ENCODE peak calls at places on chromosomes 5 and 9, in seven cellular contexts. X is endothelial cell, L is osteoblast, G is IMR-90, M is GM12865, C is heart left ventricle, Z is dorsolateral prefrontal cortex. P is an unnamed sample.

GRCh38 chr9:1201262-1201661 is 151.1 kb downstream of the DMRT2 start:
- DNase-seq in X (no peak), L (no peak), G (no peak), M (no peak), C (no peak), Z (no peak), P (no peak)

GRCh38 chr5:5066276-5067186 is 73.6 kb upstream of the ADAMTS16 start:
- DNase-seq in X (no peak), L (no peak), G (no peak), M (peak), C (no peak), Z (no peak), P (no peak)

GRCh38 chr5:5421961-5422818 is at the start of gene ICE1:
- DNase-seq in X (peak), L (peak), G (peak), M (peak), C (peak), Z (peak), P (peak)

GRCh38 chr5:159878988-159879471 is 37.3 kb upstream of the ADRA1B start:
- DNase-seq in X (peak), L (peak), G (peak), M (no peak), C (peak), Z (peak), P (no peak)

GRCh38 chr5:71653119-71653518 is 66.0 kb upstream of the CARTPT start:
- DNase-seq in X (no peak), L (no peak), G (no peak), M (no peak), C (peak), Z (no peak), P (no peak)

GRCh38 chr5:65078331-65078730 is 309.6 kb downstream of the CWC27 start:
- DNase-seq in X (no peak), L (no peak), G (no peak), M (no peak), C (no peak), Z (no peak), P (no peak)

GRCh38 chr5:31741496-31741895 is 102.6 kb downstream of the PDZD2 start:
- DNase-seq in X (no peak), L (no peak), G (no peak), M (no peak), C (peak), Z (peak), P (no peak)

GRCh38 chr5:68542207-68542606 is 326.7 kb downstream of the PIK3R1 start:
- DNase-seq in X (no peak), L (no peak), G (peak), M (no peak), C (no peak), Z (no peak), P (no peak)

GRCh38 chr5:77329664-77330430 is 119.4 kb downstream of the PDE8B start:
- DNase-seq in X (no peak), L (peak), G (no peak), M (no peak), C (no peak), Z (no peak), P (no peak)

GRCh38 chr5:67870662-67871061 is 344.9 kb upstream of the PIK3R1 start:
- DNase-seq in X (no peak), L (no peak), G (no peak), M (no peak), C (no peak), Z (no peak), P (no peak)

GRCh38 chr5:93735378-93735777 is 6.0 kb downstream of the POU5F2 start:
- DNase-seq in X (no peak), L (peak), G (peak), M (no peak), C (no peak), Z (no peak), P (no peak)

GRCh38 chr5:74546796-74547195 is 93.7 kb downstream of the ENC1 start:
- DNase-seq in X (no peak), L (peak), G (peak), M (no peak), C (no peak), Z (no peak), P (no peak)

GRCh38 chr5:123000731-123001130 is 35.8 kb downstream of the PPIC start:
- DNase-seq in X (no peak), L (no peak), G (no peak), M (no peak), C (no peak), Z (no peak), P (no peak)

GRCh38 chr9:82488702-82489578 is 500.4 kb downstream of the SPATA31D1 start:
- DNase-seq in X (no peak), L (no peak), G (peak), M (peak), C (no peak), Z (no peak), P (no peak)

GRCh38 chr5:57338068-57338848 is 144.4 kb downstream of the ACTBL2 start:
- DNase-seq in X (peak), L (no peak), G (no peak), M (peak), C (no peak), Z (no peak), P (peak)

GRCh38 chr9:75892168-75892901 is 1.9 kb downstream of the PCSK5 start:
- DNase-seq in X (peak), L (peak), G (no peak), M (no peak), C (peak), Z (no peak), P (peak)

GRCh38 chr9:72305102-72305546 is 59.9 kb downstream of the ZFAND5 start:
- DNase-seq in X (peak), L (no peak), G (peak), M (peak), C (peak), Z (peak), P (no peak)

GRCh38 chr9:32344551-32345182 is 39.8 kb upstream of the ACO1 start:
- DNase-seq in X (peak), L (no peak), G (peak), M (no peak), C (no peak), Z (no peak), P (no peak)

GRCh38 chr5:87302061-87302460 is 34.4 kb downstream of the RASA1 start:
- DNase-seq in X (no peak), L (no peak), G (peak), M (no peak), C (no peak), Z (no peak), P (no peak)

GRCh38 chr5:180739271-180739670 is 587 bp downstream of the OR2Y1 start:
- DNase-seq in X (no peak), L (peak), G (no peak), M (no peak), C (no peak), Z (no peak), P (no peak)

GRCh38 chr5:177497011-177497296 is 450 bp downstream of the PDLIM7 start:
- DNase-seq in X (no peak), L (no peak), G (no peak), M (no peak), C (no peak), Z (no peak), P (no peak)

GRCh38 chr9:96073531-96074284 is 198.2 kb downstream of the ERCC6L2 start:
- DNase-seq in X (no peak), L (peak), G (no peak), M (no peak), C (peak), Z (no peak), P (no peak)

GRCh38 chr5:51968756-51969155 is 585.5 kb downstream of the ISL1 start:
- DNase-seq in X (no peak), L (no peak), G (no peak), M (no peak), C (no peak), Z (no peak), P (no peak)

GRCh38 chr9:89461302-89461701 is 36.6 kb downstream of the SEMA4D start:
- DNase-seq in X (no peak), L (peak), G (peak), M (no peak), C (no peak), Z (no peak), P (peak)

GRCh38 chr5:150303070-150303595 is 428 bp upstream of the ARSI start:
- DNase-seq in X (no peak), L (no peak), G (peak), M (no peak), C (no peak), Z (no peak), P (no peak)

GRCh38 chr9:132250324-132251262 is 88.7 kb downstream of the NTNG2 start:
- DNase-seq in X (no peak), L (no peak), G (no peak), M (no peak), C (no peak), Z (no peak), P (no peak)

GRCh38 chr9:26947736-26948135 is 694 bp upstream of the PLAA start:
- DNase-seq in X (no peak), L (no peak), G (no peak), M (peak), C (no peak), Z (no peak), P (peak)

GRCh38 chr9:114108016-114108833 is 9.1 kb upstream of the KIF12 start:
- DNase-seq in X (peak), L (peak), G (peak), M (peak), C (peak), Z (peak), P (peak)

GRCh38 chr9:118529210-118529609 is 825.0 kb downstream of the TLR4 start:
- DNase-seq in X (no peak), L (no peak), G (no peak), M (peak), C (no peak), Z (no peak), P (no peak)

GRCh38 chr5:153148624-153148976 is 341.9 kb upstream of the GRIA1 start:
- DNase-seq in X (no peak), L (no peak), G (no peak), M (no peak), C (no peak), Z (no peak), P (no peak)

GRCh38 chr9:127358023-127358535 is 38.9 kb upstream of the SLC2A8 start:
- DNase-seq in X (no peak), L (no peak), G (no peak), M (no peak), C (no peak), Z (no peak), P (no peak)

GRCh38 chr5:6118691-6119090 is 259.7 kb downstream of the MED10 start:
- DNase-seq in X (no peak), L (no peak), G (no peak), M (no peak), C (no peak), Z (no peak), P (no peak)

GRCh38 chr5:127758884-127759283 is 55.7 kb downstream of the CCDC192 start:
- DNase-seq in X (no peak), L (no peak), G (no peak), M (no peak), C (no peak), Z (no peak), P (no peak)

GRCh38 chr5:54259090-54259489 is 51.3 kb downstream of the ARL15 start:
- DNase-seq in X (no peak), L (no peak), G (peak), M (no peak), C (no peak), Z (no peak), P (no peak)

GRCh38 chr5:54251981-54252380 is 58.4 kb downstream of the ARL15 start:
- DNase-seq in X (no peak), L (no peak), G (peak), M (no peak), C (no peak), Z (no peak), P (no peak)

GRCh38 chr5:54249210-54250028 is 61.0 kb downstream of the ARL15 start:
- DNase-seq in X (peak), L (peak), G (peak), M (peak), C (peak), Z (peak), P (peak)

GRCh38 chr5:54257366-54258118 is 52.8 kb downstream of the ARL15 start:
- DNase-seq in X (no peak), L (no peak), G (peak), M (no peak), C (no peak), Z (no peak), P (no peak)

GRCh38 chr5:54254482-54255198 is 55.7 kb downstream of the ARL15 start:
- DNase-seq in X (no peak), L (no peak), G (no peak), M (no peak), C (no peak), Z (no peak), P (no peak)
- TF ChIP-seq CTCF in X (no peak), L (peak), G (no peak), M (peak), C (peak), Z (peak), P (no peak)

GRCh38 chr5:132103380-132103951 is 29.9 kb downstream of the CSF2 start:
- DNase-seq in X (no peak), L (peak), G (peak), M (peak), C (peak), Z (no peak), P (peak)
- TF ChIP-seq CTCF in X (no peak), L (no peak), G (no peak), M (peak), C (no peak), Z (no peak), P (no peak)

DNA sequence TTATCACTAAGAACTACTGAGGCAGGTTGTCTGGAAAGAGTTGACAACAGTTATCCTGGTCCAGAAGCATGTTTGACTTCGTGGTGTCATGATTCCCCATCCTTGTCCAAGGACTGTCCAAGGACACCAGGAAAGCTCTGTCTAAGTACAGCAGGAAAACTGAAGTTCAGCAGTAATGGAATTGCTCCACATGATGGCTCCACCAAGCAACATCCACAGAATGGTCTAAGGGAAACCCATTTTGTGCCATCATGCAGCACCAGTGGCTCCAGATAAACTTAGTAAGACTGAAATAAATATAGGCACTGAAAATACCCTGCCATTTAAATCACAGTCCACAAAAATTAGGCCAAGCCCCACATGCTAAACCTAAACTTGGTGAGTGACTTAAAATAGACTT is 192.8 kb downstream of the CDH18 start:
- DNase-seq in X (no peak), L (no peak), G (peak), M (no peak), C (no peak), Z (no peak), P (no peak)
- TF ChIP-seq CTCF in X (no peak), L (no peak), G (peak), M (no peak), C (no peak), Z (no peak), P (no peak)

GRCh38 chr5:170427672-170428236 is 38.6 kb upstream of the KCNMB1 start:
- DNase-seq in X (no peak), L (no peak), G (no peak), M (no peak), C (peak), Z (no peak), P (no peak)

GRCh38 chr5:170426786-170427185 is 37.6 kb upstream of the KCNMB1 start:
- DNase-seq in X (no peak), L (no peak), G (no peak), M (no peak), C (no peak), Z (no peak), P (no peak)

GRCh38 chr5:170430256-170430655 is 41.1 kb upstream of the KCNMB1 start:
- DNase-seq in X (no peak), L (no peak), G (no peak), M (no peak), C (no peak), Z (no peak), P (no peak)

GRCh38 chr5:170430871-170431437 is 41.8 kb upstream of the KCNMB1 start:
- DNase-seq in X (no peak), L (no peak), G (no peak), M (no peak), C (no peak), Z (no peak), P (no peak)

GRCh38 chr5:170429014-170429413 is 39.8 kb upstream of the KCNMB1 start:
- DNase-seq in X (no peak), L (peak), G (no peak), M (no peak), C (no peak), Z (no peak), P (no peak)
- TF ChIP-seq CTCF in X (no peak), L (peak), G (no peak), M (no peak), C (no peak), Z (no peak), P (no peak)

GRCh38 chr9:37923121-37923795 is 19.3 kb upstream of the SLC25A51 start:
- DNase-seq in X (no peak), L (peak), G (no peak), M (no peak), C (no peak), Z (no peak), P (no peak)

GRCh38 chr9:37922391-37923120 is 18.6 kb upstream of the SLC25A51 start:
- DNase-seq in X (no peak), L (peak), G (no peak), M (no peak), C (peak), Z (no peak), P (no peak)

GRCh38 chr9:37920471-37921167 is 16.7 kb upstream of the SLC25A51 start:
- DNase-seq in X (no peak), L (peak), G (no peak), M (peak), C (no peak), Z (no peak), P (peak)

GRCh38 chr9:37921168-37921510 is 17.2 kb upstream of the SLC25A51 start:
- DNase-seq in X (no peak), L (no peak), G (no peak), M (no peak), C (no peak), Z (no peak), P (no peak)

DNA sequence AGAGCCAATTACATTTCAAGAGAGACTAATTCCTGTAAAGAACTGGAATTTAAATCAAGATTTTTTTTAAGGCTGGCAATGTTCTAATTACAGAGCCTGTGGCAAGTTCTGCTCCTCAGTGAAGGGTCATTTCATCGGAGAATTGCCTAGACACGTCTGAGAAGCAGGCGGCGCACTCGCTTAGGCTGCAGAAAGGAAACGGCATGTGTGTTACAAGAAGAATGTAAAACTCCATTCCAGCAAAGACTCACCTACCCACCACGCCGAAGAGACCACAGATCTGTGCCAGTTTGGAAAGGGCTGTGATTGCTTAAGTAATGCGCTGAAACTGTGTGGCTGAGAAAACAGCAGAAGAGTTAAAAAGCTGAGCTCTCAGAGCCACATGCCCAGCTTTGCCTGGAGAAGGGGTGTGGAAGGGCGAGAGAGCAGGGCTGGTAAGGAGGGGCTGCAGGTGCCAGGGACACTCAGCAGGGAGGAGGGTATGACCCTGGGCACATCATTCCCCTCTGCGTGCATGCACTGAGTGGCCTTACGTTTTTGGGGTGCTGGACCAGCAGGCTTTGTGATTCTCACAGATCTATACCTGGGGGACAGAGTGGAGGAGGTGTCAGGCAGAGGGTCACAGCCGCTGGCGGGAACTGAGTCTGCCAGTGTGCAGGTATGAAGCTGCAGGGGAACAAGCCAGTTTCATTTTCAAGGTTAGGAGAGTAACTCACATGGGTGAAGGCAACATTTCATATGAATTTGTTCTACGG is 17.8 kb upstream of the SLC25A51 start:
- DNase-seq in X (no peak), L (peak), G (no peak), M (no peak), C (no peak), Z (no peak), P (no peak)
- TF ChIP-seq CTCF in X (no peak), L (no peak), G (no peak), M (no peak), C (no peak), Z (peak), P (no peak)

DNA sequence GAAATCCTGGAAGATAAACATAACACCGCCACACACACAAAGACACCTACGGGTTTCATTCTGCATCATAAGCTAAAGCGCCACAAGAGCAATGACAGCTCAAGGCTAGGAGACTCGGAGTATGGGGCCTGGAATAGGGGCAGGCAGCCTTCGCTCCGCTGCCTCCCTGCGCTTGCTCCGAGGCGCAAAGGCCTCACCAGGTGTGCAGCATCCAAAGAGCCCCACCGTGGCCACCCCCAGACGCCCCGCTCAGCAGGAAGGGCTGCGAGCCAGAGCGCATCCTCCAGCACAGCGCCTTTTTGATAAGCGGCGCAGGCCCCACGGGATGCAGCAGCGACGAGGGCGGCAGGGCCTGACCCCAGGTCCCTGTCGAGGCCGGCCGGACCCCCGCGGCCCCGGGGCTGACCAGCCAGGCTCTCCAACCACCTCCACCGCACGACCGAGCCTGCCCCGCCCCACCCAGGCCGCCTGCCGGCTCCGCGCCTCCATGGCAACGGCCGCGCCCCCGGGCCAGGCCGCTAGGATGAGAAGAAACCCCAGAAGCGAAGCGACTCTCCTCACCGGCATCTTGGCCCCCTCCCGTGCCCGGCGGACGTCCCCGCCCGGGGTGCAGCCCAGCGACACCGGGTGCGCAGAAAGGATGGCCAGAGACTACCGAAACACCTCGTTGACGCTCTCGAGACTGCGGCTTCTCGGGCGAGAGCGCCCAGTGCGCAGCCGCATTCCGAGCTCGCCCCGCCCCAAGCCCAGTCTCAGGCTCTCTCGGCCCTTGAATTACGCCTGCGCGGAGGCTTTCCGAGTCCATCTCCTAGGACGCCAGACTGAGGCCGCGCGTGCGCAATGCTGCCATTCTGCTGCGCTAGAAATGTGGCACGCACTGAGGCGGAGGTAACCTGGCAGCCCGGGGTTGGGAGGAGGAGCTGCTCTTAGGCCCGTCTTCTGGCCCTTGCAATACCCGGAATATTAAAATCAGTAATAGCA is at the start of gene KIF3A:
- DNase-seq in X (peak), L (peak), G (peak), M (peak), C (peak), Z (peak), P (peak)
- TF ChIP-seq CTCF in X (no peak), L (no peak), G (no peak), M (peak), C (no peak), Z (peak), P (no peak)